ENCODE peak calls at places on chromosomes 12 and 14, in five cellular contexts. C is CD8-positive, alpha-beta T cell; Y is WTC11; S is astrocyte of the cerebellum; D is cardiac fibroblast. Z is an unnamed sample.

GRCh38 chr12:96236221-96236822 is 42.1 kb downstream of the ELK3 start:
- DNase-seq in C (no peak), Y (no peak), S (peak), D (peak), Z (no peak)

GRCh38 chr14:99132821-99133562 is 139.0 kb downstream of the BCL11B start:
- DNase-seq in C (no peak), Y (no peak), S (no peak), D (no peak), Z (no peak)

GRCh38 chr12:92574046-92574783 is 128.6 kb upstream of the PLEKHG7 start:
- DNase-seq in C (no peak), Y (peak), S (no peak), D (peak), Z (no peak)

GRCh38 chr14:51473808-51474207 is 177.9 kb upstream of the FRMD6 start:
- DNase-seq in C (no peak), Y (no peak), S (no peak), D (peak), Z (no peak)

GRCh38 chr14:89746654-89747053 is 207.9 kb downstream of the EFCAB11 start:
- DNase-seq in C (no peak), Y (no peak), S (no peak), D (no peak), Z (no peak)

GRCh38 chr12:127389923-127390322 is 877.0 kb upstream of the TMEM132C start:
- DNase-seq in C (no peak), Y (no peak), S (peak), D (peak), Z (peak)

GRCh38 chr12:164207-164606 is 49.8 kb downstream of the SLC6A12 start:
- DNase-seq in C (no peak), Y (no peak), S (no peak), D (no peak), Z (no peak)

GRCh38 chr12:1790470-1790869 is 29.9 kb upstream of the LRTM2 start:
- DNase-seq in C (no peak), Y (no peak), S (no peak), D (no peak), Z (no peak)

GRCh38 chr12:55931780-55932545 is 1.0 kb downstream of the DGKA start:
- DNase-seq in C (no peak), Y (peak), S (no peak), D (peak), Z (no peak)

GRCh38 chr12:71904629-71905028 is 34.0 kb upstream of the TPH2 start:
- DNase-seq in C (no peak), Y (no peak), S (no peak), D (no peak), Z (no peak)

GRCh38 chr12:74889563-74890236 is 319.9 kb downstream of the KCNC2 start:
- DNase-seq in C (no peak), Y (no peak), S (no peak), D (peak), Z (no peak)

GRCh38 chr14:86604546-86604945 is 1074.6 kb downstream of the FLRT2 start:
- DNase-seq in C (no peak), Y (no peak), S (no peak), D (no peak), Z (no peak)

GRCh38 chr12:6425588-6426531 is 18.9 kb upstream of the CD27 start:
- DNase-seq in C (peak), Y (no peak), S (no peak), D (no peak), Z (no peak)

GRCh38 chr14:102140750-102141145 is 1.1 kb downstream of the WDR20 start:
- DNase-seq in C (no peak), Y (no peak), S (no peak), D (no peak), Z (no peak)

GRCh38 chr12:117590386-117590785 is 229.0 kb upstream of the NOS1 start:
- DNase-seq in C (no peak), Y (no peak), S (no peak), D (no peak), Z (no peak)

GRCh38 chr12:117587646-117588287 is 226.3 kb upstream of the NOS1 start:
- DNase-seq in C (no peak), Y (peak), S (no peak), D (peak), Z (no peak)

GRCh38 chr12:117595751-117596150 is 234.3 kb upstream of the NOS1 start:
- DNase-seq in C (no peak), Y (no peak), S (no peak), D (no peak), Z (no peak)

GRCh38 chr12:117594481-117594880 is 233.1 kb upstream of the NOS1 start:
- DNase-seq in C (no peak), Y (no peak), S (no peak), D (no peak), Z (no peak)

DNA sequence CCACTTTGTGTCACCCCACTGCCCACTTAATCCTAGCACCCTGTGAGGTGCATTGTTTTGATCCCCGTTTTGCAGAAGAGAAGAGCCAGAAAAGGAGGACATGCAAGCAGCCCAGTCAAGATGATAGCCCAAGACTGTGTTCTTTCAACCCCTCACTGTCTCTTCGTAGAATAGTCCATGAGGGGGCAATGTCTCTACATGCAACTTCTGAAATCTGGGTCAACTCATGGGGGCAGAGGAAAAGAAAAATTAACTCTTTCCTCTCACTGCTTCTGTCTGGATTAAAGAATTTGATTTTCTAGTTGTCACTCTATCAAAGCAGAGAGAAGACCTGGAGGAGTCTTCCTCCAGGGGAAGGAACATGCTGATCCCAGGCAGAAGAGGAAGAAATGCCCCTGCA is 229.6 kb upstream of the NOS1 start:
- DNase-seq in C (no peak), Y (no peak), S (no peak), D (no peak), Z (no peak)
- TF ChIP-seq CTCF in C (no peak), Y (no peak), S (no peak), D (no peak), Z (no peak)

GRCh38 chr14:48690349-48690748 is 895.8 kb downstream of the RPS29 start:
- DNase-seq in C (no peak), Y (no peak), S (no peak), D (no peak), Z (no peak)
- TF ChIP-seq CTCF in C (no peak), Y (no peak), S (peak), D (no peak), Z (no peak)

GRCh38 chr12:9651265-9651729 is 18.2 kb upstream of the CLEC2D start:
- DNase-seq in C (peak), Y (no peak), S (peak), D (peak), Z (no peak)

GRCh38 chr12:9646794-9647622 is 22.5 kb upstream of the CLEC2D start:
- DNase-seq in C (no peak), Y (no peak), S (no peak), D (peak), Z (no peak)

GRCh38 chr12:9649532-9649940 is 20.0 kb upstream of the CLEC2D start:
- DNase-seq in C (peak), Y (no peak), S (no peak), D (no peak), Z (no peak)

GRCh38 chr12:9648701-9649531 is 20.6 kb upstream of the CLEC2D start:
- DNase-seq in C (peak), Y (no peak), S (no peak), D (no peak), Z (no peak)

GRCh38 chr12:9647825-9648700 is 21.4 kb upstream of the CLEC2D start:
- DNase-seq in C (peak), Y (peak), S (no peak), D (peak), Z (peak)
- TF ChIP-seq CTCF in C (no peak), Y (no peak), S (no peak), D (peak), Z (no peak)

GRCh38 chr14:93475471-93475870 is 44.7 kb downstream of the UNC79 start:
- DNase-seq in C (no peak), Y (no peak), S (no peak), D (no peak), Z (no peak)

GRCh38 chr14:93476305-93476704 is 45.6 kb downstream of the UNC79 start:
- DNase-seq in C (no peak), Y (no peak), S (no peak), D (no peak), Z (no peak)

GRCh38 chr14:93481758-93482157 is 51.0 kb downstream of the UNC79 start:
- DNase-seq in C (no peak), Y (no peak), S (no peak), D (no peak), Z (no peak)

DNA sequence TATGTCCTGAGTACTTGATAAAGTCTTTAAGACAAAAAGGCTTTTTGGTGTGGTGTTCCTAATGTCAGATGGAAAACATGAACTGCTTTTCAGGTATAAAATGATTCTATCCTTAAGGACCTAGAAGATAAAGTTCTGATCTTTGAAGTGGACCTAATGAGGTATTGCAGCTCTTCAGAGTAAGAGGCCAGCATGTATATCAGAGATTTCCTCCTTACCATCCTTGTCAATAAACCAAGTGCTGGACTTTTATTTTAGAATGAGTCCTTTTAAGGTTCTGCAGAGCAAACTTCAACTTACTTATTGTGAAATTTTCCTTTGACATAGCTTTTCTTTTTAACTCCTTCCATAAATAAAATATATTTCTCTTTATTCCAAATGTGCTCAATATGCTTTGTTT is 50.1 kb downstream of the UNC79 start:
- DNase-seq in C (no peak), Y (no peak), S (no peak), D (no peak), Z (no peak)
- TF ChIP-seq CTCF in C (no peak), Y (no peak), S (no peak), D (no peak), Z (no peak)

DNA sequence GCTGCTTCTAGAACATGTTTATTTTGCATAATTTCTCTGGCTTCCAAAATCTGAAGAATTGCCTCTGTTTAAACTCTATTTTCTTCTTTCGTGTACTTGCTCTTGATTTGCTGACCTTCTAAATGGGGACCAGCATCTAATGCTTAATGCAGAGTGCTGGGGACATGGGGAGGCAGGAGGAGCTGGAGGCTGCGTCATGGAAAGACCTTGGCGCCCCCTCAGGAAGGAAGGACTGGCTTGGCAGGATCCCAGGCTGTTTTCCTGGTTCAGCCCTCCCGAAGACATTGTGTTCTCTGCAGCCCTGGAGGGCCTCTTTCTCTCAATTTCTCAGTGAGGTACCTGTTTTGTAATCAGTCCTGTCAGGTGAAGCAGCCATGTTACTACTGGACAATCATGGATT is 5.5 kb downstream of the PRKCH start:
- DNase-seq in C (no peak), Y (peak), S (no peak), D (peak), Z (no peak)
- TF ChIP-seq CTCF in C (no peak), Y (no peak), S (no peak), D (no peak), Z (no peak)

GRCh38 chr14:69270795-69271708 is 11.1 kb downstream of the GALNT16 start:
- DNase-seq in C (no peak), Y (no peak), S (peak), D (peak), Z (no peak)
- TF ChIP-seq CTCF in C (no peak), Y (no peak), S (no peak), D (no peak), Z (no peak)

GRCh38 chr14:55556929-55557623 is 22.9 kb upstream of the KTN1 start:
- DNase-seq in C (no peak), Y (no peak), S (peak), D (peak), Z (peak)

DNA sequence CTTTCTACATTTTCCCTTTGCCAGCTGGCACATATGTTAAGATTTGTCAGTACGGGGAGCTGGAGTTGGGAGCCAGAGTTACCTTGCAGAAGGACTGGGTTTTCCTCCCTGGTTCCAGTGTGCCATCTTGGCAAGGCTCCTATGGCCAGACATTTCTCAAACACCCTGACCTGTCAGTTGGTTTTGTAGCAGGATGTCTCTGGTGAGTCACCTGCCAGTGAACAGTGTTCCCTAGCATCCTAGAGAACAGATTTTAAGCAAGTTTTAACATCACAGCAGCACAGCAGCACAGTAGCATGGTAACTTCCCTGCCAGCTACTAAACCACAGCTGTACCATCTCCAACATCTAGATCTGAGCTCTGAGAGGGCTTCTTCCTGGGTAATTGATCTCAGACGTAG is 26.2 kb upstream of the KTN1 start:
- DNase-seq in C (no peak), Y (no peak), S (no peak), D (no peak), Z (no peak)
- TF ChIP-seq CTCF in C (no peak), Y (no peak), S (no peak), D (no peak), Z (no peak)

DNA sequence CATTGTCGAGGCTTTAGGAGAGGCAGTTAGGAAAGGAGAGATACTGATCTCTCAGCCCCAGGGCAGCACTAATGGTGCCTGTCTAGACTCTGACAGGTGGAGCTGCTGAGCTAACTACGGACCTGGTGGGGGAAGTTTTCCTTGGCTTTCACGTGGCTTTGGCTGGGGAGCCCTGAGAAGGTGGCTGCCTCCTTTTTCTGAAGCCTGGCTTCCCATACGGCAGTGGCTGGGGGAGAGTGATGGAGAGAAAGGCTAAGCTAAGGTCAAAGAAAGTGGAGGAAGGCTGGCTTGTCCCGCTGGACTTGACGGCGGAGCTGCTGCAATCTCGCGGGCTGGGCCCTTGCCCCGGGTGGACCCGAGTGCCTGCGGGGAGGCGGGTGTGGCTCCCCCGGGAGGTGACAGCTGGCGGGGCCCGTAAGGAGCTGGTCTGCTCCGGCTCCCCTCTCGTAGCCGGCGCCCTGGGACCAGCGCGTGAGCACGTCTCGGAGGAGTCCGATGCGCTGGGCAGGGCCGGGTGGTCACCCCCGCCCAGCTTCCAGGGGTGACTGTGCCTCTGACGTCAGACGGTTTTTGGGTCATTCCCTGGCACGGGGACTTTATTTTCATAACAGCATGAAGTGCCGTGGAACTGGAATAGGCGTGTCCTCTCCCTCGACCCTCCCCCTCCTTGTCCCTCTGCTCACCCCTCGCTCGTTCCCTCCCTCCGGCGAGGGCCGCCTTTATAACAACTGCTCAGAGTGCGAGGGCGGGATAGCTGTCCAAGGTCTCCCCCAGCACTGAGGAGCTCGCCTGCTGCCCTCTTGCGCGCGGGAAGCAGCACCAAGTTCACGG is at the start of gene GPRC5A:
- DNase-seq in C (peak), Y (peak), S (peak), D (peak), Z (peak)
- TF ChIP-seq CTCF in C (no peak), Y (no peak), S (peak), D (peak), Z (peak)

Z was measured in AG09319.